ENCODE peak calls at places on chromosome 14, in nine cellular contexts. B is gastrocnemius medialis, N is left ventricle myocardium inferior, O is AG10803, X is A549, G is GM12865, J is PC-9, C is HL-60, E is DND-41. R is an unnamed sample.

GRCh38 chr14:105925615-105926414 is 399.4 kb downstream of the TMEM121 start:
- DNase-seq in B (no peak), N (no peak), O (no peak), X (no peak), G (peak), J (no peak), C (no peak), E (no peak), R (no peak)

GRCh38 chr14:94292526-94292871 is 569 bp downstream of the SERPINA10 start:
- DNase-seq in B (no peak), N (no peak), O (no peak), X (no peak), G (no peak), J (no peak), C (no peak), E (no peak), R (no peak)

GRCh38 chr14:30874999-30875787 is 834 bp downstream of the COCH start:
- DNase-seq in B (no peak), N (no peak), O (no peak), X (no peak), G (peak), J (no peak), C (no peak), E (no peak), R (no peak)

GRCh38 chr14:83988274-83988673 is 1541.7 kb upstream of the FLRT2 start:
- DNase-seq in B (no peak), N (no peak), O (no peak), X (no peak), G (no peak), J (no peak), C (peak), E (no peak), R (peak)

GRCh38 chr14:45716506-45716905 is 463.5 kb upstream of the MIS18BP1 start:
- DNase-seq in B (no peak), N (no peak), O (no peak), X (peak), G (peak), J (no peak), C (no peak), E (no peak), R (no peak)

GRCh38 chr14:77554207-77554606 is 55.6 kb upstream of the ISM2 start:
- DNase-seq in B (no peak), N (no peak), O (no peak), X (no peak), G (peak), J (no peak), C (no peak), E (no peak), R (no peak)

GRCh38 chr14:63438065-63438757 is 105.0 kb downstream of the PPP2R5E start:
- DNase-seq in B (no peak), N (peak), O (peak), X (peak), G (peak), J (peak), C (peak), E (peak), R (peak)

GRCh38 chr14:25833341-25834121 is 764.3 kb downstream of the NOVA1 start:
- DNase-seq in B (no peak), N (no peak), O (no peak), X (peak), G (no peak), J (peak), C (peak), E (peak), R (peak)

GRCh38 chr14:34710006-34710405 is 4.4 kb downstream of the CFL2 start:
- DNase-seq in B (no peak), N (no peak), O (no peak), X (no peak), G (no peak), J (no peak), C (no peak), E (no peak), R (no peak)

GRCh38 chr14:96297000-96297399 is 41.0 kb downstream of the BDKRB1 start:
- DNase-seq in B (no peak), N (no peak), O (peak), X (peak), G (no peak), J (no peak), C (no peak), E (no peak), R (no peak)

GRCh38 chr14:92144708-92145107 is 22.9 kb downstream of the CPSF2 start:
- DNase-seq in B (no peak), N (no peak), O (no peak), X (no peak), G (no peak), J (no peak), C (no peak), E (no peak), R (peak)

GRCh38 chr14:104893435-104894207 is 28.6 kb downstream of the CEP170B start:
- DNase-seq in B (no peak), N (peak), O (no peak), X (no peak), G (peak), J (no peak), C (no peak), E (no peak), R (no peak)

GRCh38 chr14:97251423-97252155 is 454.4 kb downstream of the VRK1 start:
- DNase-seq in B (no peak), N (no peak), O (no peak), X (no peak), G (peak), J (no peak), C (peak), E (peak), R (no peak)

GRCh38 chr14:96497586-96497985 is 4.6 kb upstream of the PAPOLA start:
- DNase-seq in B (no peak), N (no peak), O (no peak), X (no peak), G (no peak), J (no peak), C (peak), E (no peak), R (no peak)

GRCh38 chr14:48983355-48983888 is 602.8 kb downstream of the RPS29 start:
- DNase-seq in B (no peak), N (no peak), O (no peak), X (no peak), G (no peak), J (no peak), C (no peak), E (no peak), R (no peak)

GRCh38 chr14:20781805-20782204 is 737 bp downstream of the RNASE6 start:
- DNase-seq in B (no peak), N (no peak), O (no peak), X (no peak), G (peak), J (no peak), C (no peak), E (peak), R (no peak)

GRCh38 chr14:105425823-105426247 is 6.2 kb downstream of the MTA1 start:
- DNase-seq in B (no peak), N (no peak), O (no peak), X (no peak), G (no peak), J (no peak), C (no peak), E (no peak), R (no peak)

GRCh38 chr14:23299558-23299957 is 3.1 kb downstream of the PPP1R3E start:
- DNase-seq in B (no peak), N (no peak), O (peak), X (peak), G (peak), J (no peak), C (peak), E (no peak), R (peak)

GRCh38 chr14:96363751-96364336 is 518 bp downstream of the GSKIP start:
- DNase-seq in B (peak), N (no peak), O (peak), X (peak), G (peak), J (peak), C (peak), E (peak), R (peak)

GRCh38 chr14:63454863-63455622 is 88.1 kb downstream of the PPP2R5E start:
- DNase-seq in B (no peak), N (no peak), O (peak), X (no peak), G (no peak), J (no peak), C (peak), E (peak), R (peak)

GRCh38 chr14:44531648-44532047 is 24.6 kb upstream of the FSCB start:
- DNase-seq in B (no peak), N (no peak), O (no peak), X (no peak), G (no peak), J (no peak), C (no peak), E (no peak), R (no peak)

GRCh38 chr14:65019944-65020566 is 33.4 kb downstream of the FNTB start:
- DNase-seq in B (no peak), N (no peak), O (peak), X (peak), G (peak), J (peak), C (peak), E (no peak), R (peak)

GRCh38 chr14:83559721-83560120 is 1970.2 kb upstream of the FLRT2 start:
- DNase-seq in B (no peak), N (no peak), O (peak), X (no peak), G (no peak), J (no peak), C (no peak), E (no peak), R (peak)

GRCh38 chr14:50173891-50174290 is 57.5 kb downstream of the SOS2 start:
- DNase-seq in B (no peak), N (no peak), O (peak), X (no peak), G (no peak), J (no peak), C (no peak), E (no peak), R (no peak)

GRCh38 chr14:21454843-21455550 is 926 bp downstream of the CHD8 start:
- DNase-seq in B (no peak), N (no peak), O (peak), X (no peak), G (peak), J (no peak), C (no peak), E (no peak), R (peak)

GRCh38 chr14:38212996-38213395 is 5.3 kb downstream of the SSTR1 start:
- DNase-seq in B (no peak), N (no peak), O (peak), X (no peak), G (no peak), J (no peak), C (no peak), E (no peak), R (no peak)

GRCh38 chr14:20857630-20858261 is 33.4 kb upstream of the RNASE3 start:
- DNase-seq in B (peak), N (peak), O (peak), X (peak), G (peak), J (peak), C (peak), E (peak), R (peak)

GRCh38 chr14:50318031-50318626 is 6.0 kb downstream of the DMAC2L start:
- DNase-seq in B (no peak), N (no peak), O (peak), X (peak), G (peak), J (no peak), C (no peak), E (no peak), R (peak)

GRCh38 chr14:51996148-51996746 is 6.9 kb downstream of the RTRAF start:
- DNase-seq in B (no peak), N (no peak), O (peak), X (peak), G (peak), J (no peak), C (no peak), E (no peak), R (peak)

GRCh38 chr14:83826838-83827237 is 1703.1 kb upstream of the FLRT2 start:
- DNase-seq in B (no peak), N (no peak), O (peak), X (peak), G (no peak), J (no peak), C (no peak), E (no peak), R (peak)

GRCh38 chr14:28731358-28731757 is 35.2 kb upstream of the FOXG1 start:
- DNase-seq in B (no peak), N (no peak), O (no peak), X (no peak), G (no peak), J (no peak), C (no peak), E (no peak), R (no peak)

GRCh38 chr14:30874120-30874998 is at the start of gene COCH:
- DNase-seq in B (no peak), N (peak), O (no peak), X (peak), G (peak), J (peak), C (peak), E (no peak), R (no peak)

GRCh38 chr14:96380735-96381134 is 11.2 kb upstream of the AK7 start:
- DNase-seq in B (no peak), N (no peak), O (no peak), X (no peak), G (peak), J (no peak), C (no peak), E (no peak), R (no peak)

DNA sequence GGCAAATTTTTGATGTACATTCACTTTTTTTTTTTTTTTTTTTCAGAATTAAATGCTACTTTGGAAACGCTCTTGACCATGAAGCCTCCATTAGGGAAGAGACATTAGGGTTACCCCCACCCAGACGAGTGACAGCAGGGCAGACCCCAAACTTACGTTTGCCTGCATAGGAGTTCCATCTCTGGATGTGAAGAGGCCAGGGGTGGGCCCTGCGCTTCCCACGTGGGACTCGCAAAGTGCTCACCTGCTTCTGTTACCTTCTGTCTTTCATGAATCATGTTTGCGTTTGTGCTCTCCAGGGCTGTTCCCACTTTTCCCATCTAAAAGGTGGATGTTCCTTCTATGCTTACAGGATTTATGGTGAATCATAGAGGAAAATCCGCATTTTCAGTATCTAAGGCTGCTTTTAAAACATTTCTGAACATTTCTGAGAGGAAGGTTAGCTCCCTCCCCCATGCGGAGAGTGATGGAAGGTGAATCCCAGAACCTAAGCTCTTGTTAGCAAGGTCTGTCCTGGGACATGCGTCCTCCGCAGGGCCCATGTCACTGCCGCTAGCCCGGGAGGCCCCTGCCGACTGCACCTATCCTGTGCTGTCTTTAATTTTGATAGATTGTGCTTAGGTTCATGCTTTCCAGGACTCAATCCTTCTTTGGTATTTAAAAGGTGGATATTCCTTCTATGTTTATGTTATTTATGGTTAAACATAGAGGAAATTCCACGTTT is 135.7 kb upstream of the RTL1 start:
- DNase-seq in B (no peak), N (no peak), O (no peak), X (no peak), G (no peak), J (no peak), C (no peak), E (no peak), R (no peak)
- H3K4me3 ChIP-seq in B (no peak), N (no peak), O (no peak), X (no peak), G (no peak), J (no peak), C (no peak), E (no peak), R (no peak)

DNA sequence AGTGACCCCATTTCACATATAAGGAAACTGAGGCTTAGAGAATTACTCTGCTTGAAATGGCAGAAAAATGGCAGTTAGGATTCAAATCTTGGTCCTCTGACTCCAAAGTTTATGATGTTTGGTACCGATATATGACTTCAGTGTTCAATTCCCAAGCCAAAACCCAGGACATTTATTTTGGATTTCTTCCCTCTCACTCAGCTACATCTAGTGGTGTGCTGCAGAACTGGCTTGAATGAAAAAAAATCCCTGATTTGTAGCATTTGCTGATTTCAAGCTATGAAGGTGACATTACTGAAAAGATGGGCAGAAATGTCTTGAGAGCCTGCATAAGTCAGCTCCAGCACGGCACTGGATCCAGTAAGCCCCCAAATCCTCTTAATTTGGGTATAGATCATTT is 106.4 kb downstream of the EFCAB11 start:
- DNase-seq in B (no peak), N (no peak), O (peak), X (no peak), G (no peak), J (no peak), C (no peak), E (no peak), R (no peak)
- TF ChIP-seq CTCF in B (no peak), N (peak), O (peak), X (peak), G (peak), J (no peak), C (no peak), E (peak), R (peak)

GRCh38 chr14:24609667-24610344 is at the start of gene GZMH:
- DNase-seq in B (no peak), N (no peak), O (no peak), X (no peak), G (peak), J (no peak), C (no peak), E (no peak), R (no peak)
- H3K4me3 ChIP-seq in B (no peak), N (no peak), O (no peak), X (no peak), G (no peak), J (no peak), C (no peak), E (no peak), R (no peak)

DNA sequence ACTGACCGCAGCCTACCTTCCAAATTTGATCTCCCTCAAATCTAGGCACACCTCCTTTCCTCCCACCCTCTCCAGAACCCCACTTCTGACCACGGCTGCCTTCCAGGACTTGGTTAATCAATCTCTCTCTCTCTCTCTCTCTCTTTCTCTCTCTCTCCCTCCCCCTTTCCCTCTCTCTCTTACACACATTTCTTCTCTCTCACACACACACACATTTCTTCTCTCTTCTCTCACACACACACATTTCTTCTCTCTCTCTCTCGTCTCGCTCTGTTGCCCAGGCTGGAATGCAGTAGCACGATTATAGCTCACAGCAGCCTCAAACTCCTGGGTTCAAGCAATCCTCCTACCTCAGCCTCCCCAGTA is 521 bp upstream of the GMFB start:
- DNase-seq in B (no peak), N (no peak), O (no peak), X (no peak), G (no peak), J (no peak), C (no peak), E (no peak), R (no peak)
- TF ChIP-seq CTCF in B (no peak), N (no peak), O (no peak), X (no peak), G (no peak), J (peak), C (no peak), E (no peak), R (no peak)

DNA sequence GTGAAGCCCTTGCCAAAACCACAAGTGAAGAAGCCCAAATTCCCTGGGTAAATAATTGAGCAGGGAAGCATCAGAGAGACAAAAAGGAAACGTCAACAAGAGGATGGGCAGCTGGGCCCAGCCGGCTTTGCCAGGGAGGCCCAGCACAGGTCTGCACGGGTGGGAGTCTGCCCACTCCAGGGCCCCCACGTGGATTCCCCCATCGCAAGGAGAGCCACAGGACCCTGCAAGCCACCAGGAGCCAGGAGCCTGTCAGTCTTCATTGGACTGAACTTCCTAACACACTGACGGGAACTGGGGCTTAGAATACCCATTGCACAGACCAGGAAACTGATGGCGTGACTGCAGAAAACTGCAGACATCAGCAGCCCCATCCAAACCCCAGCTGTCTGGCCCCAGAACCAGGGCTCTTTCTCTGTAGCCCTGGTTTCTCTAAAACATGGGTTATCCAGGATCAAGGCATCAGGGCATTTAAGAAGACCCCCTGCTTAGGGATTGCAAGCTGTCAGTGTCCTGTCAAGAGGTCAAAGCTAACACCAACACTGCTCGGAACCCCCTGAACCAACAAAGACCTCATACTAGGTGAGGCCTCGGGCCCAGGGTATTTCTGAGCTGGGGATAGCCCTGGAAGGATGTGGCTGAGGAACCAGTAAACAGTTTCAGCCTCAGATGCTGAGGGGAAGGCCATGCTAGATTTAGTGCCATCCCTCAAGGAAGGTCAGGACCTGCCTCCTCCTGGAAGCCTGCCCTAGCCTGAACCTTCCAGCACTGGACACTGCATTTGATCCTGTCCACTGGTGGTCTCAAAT is 39.4 kb downstream of the BCL11B start:
- DNase-seq in B (no peak), N (no peak), O (peak), X (no peak), G (peak), J (no peak), C (no peak), E (no peak), R (no peak)
- H3K4me3 ChIP-seq in B (no peak), N (no peak), O (no peak), X (no peak), G (no peak), J (no peak), C (no peak), E (no peak), R (no peak)

GRCh38 chr14:70585221-70585620 is 15.2 kb downstream of the MED6 start:
- DNase-seq in B (no peak), N (no peak), O (no peak), X (peak), G (no peak), J (no peak), C (no peak), E (no peak), R (peak)
- TF ChIP-seq CTCF in B (no peak), N (no peak), O (no peak), X (no peak), G (no peak), J (no peak), C (no peak), E (peak), R (peak)

DNA sequence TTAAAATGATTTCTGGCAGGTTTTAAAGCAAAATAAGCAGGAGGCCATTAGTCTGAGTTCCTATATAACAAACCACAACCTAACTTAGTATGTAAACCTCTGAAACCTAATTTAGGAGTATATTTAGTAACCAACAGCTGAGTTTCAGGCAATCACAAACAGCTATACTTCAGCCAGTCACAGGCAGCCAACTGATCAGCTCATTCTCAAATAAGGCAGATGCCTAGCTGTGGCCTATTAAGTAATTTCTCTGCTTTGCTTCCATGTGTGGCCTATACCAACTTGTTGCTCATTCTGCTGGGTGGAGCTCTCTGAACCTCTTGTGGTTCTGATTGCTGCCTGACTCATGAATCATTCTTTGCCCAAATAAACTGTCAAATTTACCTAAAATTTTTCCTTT is 408.9 kb upstream of the FBXO33 start:
- DNase-seq in B (no peak), N (no peak), O (no peak), X (no peak), G (peak), J (no peak), C (no peak), E (no peak), R (no peak)
- H3K4me3 ChIP-seq in B (no peak), N (no peak), O (no peak), X (no peak), G (no peak), J (no peak), C (no peak), E (no peak), R (no peak)

R was measured in fibroblast of villous mesenchyme.